ENCODE peak calls at places on chromosomes 12 and 14, in ten cellular contexts. R, C, L, Z, V, A, M, P, F and Y are unnamed samples.

GRCh38 chr12:1872448-1872847 is 46.0 kb downstream of the CACNA2D4 start:
- DNase-seq in R (no peak), C (no peak), L (no peak), Z (no peak), V (no peak), A (no peak), M (no peak), P (no peak), F (no peak), Y (no peak)

GRCh38 chr12:22459872-22460490 is 84.4 kb downstream of the C2CD5 start:
- DNase-seq in R (peak), C (no peak), L (no peak), Z (peak), V (no peak), A (no peak), M (peak), P (no peak), F (peak), Y (no peak)

GRCh38 chr12:128791395-128792322 is 32.1 kb downstream of the SLC15A4 start:
- DNase-seq in R (no peak), C (no peak), L (peak), Z (peak), V (peak), A (no peak), M (no peak), P (no peak), F (no peak), Y (no peak)

GRCh38 chr14:101101456-101102056 is 198.0 kb upstream of the RTL1 start:
- DNase-seq in R (no peak), C (no peak), L (no peak), Z (no peak), V (peak), A (no peak), M (no peak), P (no peak), F (no peak), Y (no peak)

GRCh38 chr14:102898298-102898697 is 24.2 kb upstream of the AMN start:
- DNase-seq in R (no peak), C (no peak), L (no peak), Z (no peak), V (no peak), A (no peak), M (no peak), P (no peak), F (no peak), Y (no peak)

GRCh38 chr12:50555471-50555885 is 50.7 kb downstream of the DIP2B start:
- DNase-seq in R (no peak), C (no peak), L (no peak), Z (no peak), V (no peak), A (no peak), M (no peak), P (no peak), F (no peak), Y (no peak)

GRCh38 chr14:60220084-60220483 is 28.9 kb upstream of the PPM1A start:
- DNase-seq in R (no peak), C (no peak), L (no peak), Z (no peak), V (no peak), A (no peak), M (no peak), P (no peak), F (no peak), Y (no peak)

GRCh38 chr14:26068060-26068459 is 529.8 kb downstream of the NOVA1 start:
- DNase-seq in R (no peak), C (no peak), L (no peak), Z (no peak), V (no peak), A (no peak), M (no peak), P (no peak), F (no peak), Y (no peak)

GRCh38 chr12:13194462-13195110 is 1.9 kb upstream of the EMP1 start:
- DNase-seq in R (no peak), C (no peak), L (no peak), Z (no peak), V (no peak), A (no peak), M (no peak), P (peak), F (no peak), Y (no peak)

GRCh38 chr12:14111230-14111865 is 129.9 kb upstream of the GRIN2B start:
- DNase-seq in R (peak), C (no peak), L (no peak), Z (no peak), V (no peak), A (no peak), M (peak), P (no peak), F (peak), Y (no peak)

GRCh38 chr12:34275129-34275528 is 252.8 kb downstream of the ALG10 start:
- DNase-seq in R (no peak), C (no peak), L (no peak), Z (no peak), V (no peak), A (no peak), M (no peak), P (no peak), F (no peak), Y (no peak)

GRCh38 chr12:64612843-64613242 is 2.5 kb downstream of the RASSF3 start:
- DNase-seq in R (no peak), C (no peak), L (no peak), Z (no peak), V (no peak), A (no peak), M (no peak), P (no peak), F (no peak), Y (no peak)

GRCh38 chr12:126480396-126480795 is 1415.2 kb downstream of the AACS start:
- DNase-seq in R (no peak), C (no peak), L (no peak), Z (no peak), V (no peak), A (no peak), M (no peak), P (no peak), F (no peak), Y (no peak)

GRCh38 chr12:75489613-75490210 is 9.2 kb downstream of the GLIPR1 start:
- DNase-seq in R (peak), C (no peak), L (no peak), Z (peak), V (no peak), A (no peak), M (no peak), P (no peak), F (no peak), Y (no peak)

GRCh38 chr12:46657416-46658411 is 168.1 kb downstream of the SLC38A4 start:
- DNase-seq in R (no peak), C (no peak), L (no peak), Z (peak), V (no peak), A (no peak), M (no peak), P (no peak), F (no peak), Y (no peak)

GRCh38 chr14:73977896-73978295 is 27.8 kb downstream of the COQ6 start:
- DNase-seq in R (no peak), C (no peak), L (no peak), Z (peak), V (no peak), A (no peak), M (no peak), P (no peak), F (no peak), Y (no peak)

GRCh38 chr14:21652209-21652808 is 1.3 kb upstream of the OR4E2 start:
- DNase-seq in R (no peak), C (no peak), L (peak), Z (no peak), V (no peak), A (no peak), M (no peak), P (no peak), F (no peak), Y (no peak)

GRCh38 chr12:70045036-70045435 is 198.2 kb upstream of the CNOT2 start:
- DNase-seq in R (no peak), C (no peak), L (no peak), Z (peak), V (no peak), A (no peak), M (no peak), P (peak), F (no peak), Y (peak)

GRCh38 chr14:84825481-84825880 is 704.5 kb upstream of the FLRT2 start:
- DNase-seq in R (no peak), C (no peak), L (no peak), Z (peak), V (no peak), A (no peak), M (no peak), P (no peak), F (no peak), Y (no peak)

GRCh38 chr14:24334431-24335271 is at the start of gene ADCY4:
- DNase-seq in R (no peak), C (no peak), L (no peak), Z (no peak), V (no peak), A (no peak), M (no peak), P (no peak), F (no peak), Y (peak)

GRCh38 chr14:91607322-91608047 is 97.4 kb upstream of the PPP4R3A start:
- DNase-seq in R (no peak), C (no peak), L (no peak), Z (no peak), V (no peak), A (no peak), M (no peak), P (no peak), F (no peak), Y (no peak)

GRCh38 chr14:60090864-60091519 is 731 bp upstream of the PCNX4 start:
- DNase-seq in R (peak), C (peak), L (peak), Z (peak), V (peak), A (peak), M (no peak), P (peak), F (peak), Y (peak)

GRCh38 chr14:61470261-61470953 is 149.0 kb downstream of the PRKCH start:
- DNase-seq in R (no peak), C (no peak), L (no peak), Z (peak), V (no peak), A (no peak), M (no peak), P (no peak), F (no peak), Y (peak)

GRCh38 chr14:104784846-104785707 is 10.5 kb downstream of the AKT1 start:
- DNase-seq in R (no peak), C (no peak), L (no peak), Z (no peak), V (no peak), A (no peak), M (no peak), P (no peak), F (no peak), Y (no peak)

GRCh38 chr12:98587084-98587483 is 6.4 kb upstream of the SLC25A3 start:
- DNase-seq in R (no peak), C (no peak), L (no peak), Z (no peak), V (no peak), A (no peak), M (no peak), P (no peak), F (no peak), Y (no peak)

GRCh38 chr14:85573406-85573805 is 43.5 kb downstream of the FLRT2 start:
- DNase-seq in R (no peak), C (no peak), L (no peak), Z (no peak), V (no peak), A (peak), M (no peak), P (no peak), F (no peak), Y (no peak)

GRCh38 chr12:94152292-94153083 is 4.1 kb downstream of the PLXNC1 start:
- DNase-seq in R (no peak), C (no peak), L (no peak), Z (no peak), V (no peak), A (no peak), M (peak), P (no peak), F (no peak), Y (no peak)

GRCh38 chr12:93790472-93791152 is 113.4 kb downstream of the CRADD start:
- DNase-seq in R (no peak), C (no peak), L (no peak), Z (peak), V (no peak), A (no peak), M (no peak), P (no peak), F (peak), Y (no peak)

GRCh38 chr12:4214912-4215861 is 58.4 kb upstream of the CCND2 start:
- DNase-seq in R (no peak), C (no peak), L (peak), Z (no peak), V (peak), A (peak), M (no peak), P (peak), F (no peak), Y (peak)

GRCh38 chr12:47085815-47086252 is 6.1 kb upstream of the AMIGO2 start:
- DNase-seq in R (no peak), C (no peak), L (peak), Z (peak), V (no peak), A (no peak), M (peak), P (no peak), F (no peak), Y (no peak)

GRCh38 chr14:32998433-32998832 is 59.8 kb downstream of the NPAS3 start:
- DNase-seq in R (no peak), C (no peak), L (no peak), Z (peak), V (no peak), A (no peak), M (no peak), P (no peak), F (no peak), Y (no peak)

GRCh38 chr12:66552753-66553152 is 126.1 kb downstream of the GRIP1 start:
- DNase-seq in R (no peak), C (no peak), L (no peak), Z (no peak), V (no peak), A (no peak), M (no peak), P (no peak), F (no peak), Y (no peak)

GRCh38 chr12:66549050-66549389 is 129.9 kb downstream of the GRIP1 start:
- DNase-seq in R (no peak), C (no peak), L (no peak), Z (no peak), V (no peak), A (no peak), M (no peak), P (no peak), F (no peak), Y (no peak)

GRCh38 chr12:66550626-66551025 is 128.2 kb downstream of the GRIP1 start:
- DNase-seq in R (no peak), C (no peak), L (no peak), Z (no peak), V (no peak), A (no peak), M (no peak), P (no peak), F (no peak), Y (no peak)

GRCh38 chr12:66548338-66549049 is 130.4 kb downstream of the GRIP1 start:
- DNase-seq in R (no peak), C (no peak), L (no peak), Z (no peak), V (no peak), A (no peak), M (no peak), P (no peak), F (no peak), Y (no peak)
- TF ChIP-seq CTCF in R (peak), C (peak), L (no peak), Z (no peak), V (no peak), A (no peak), M (no peak), P (no peak), F (no peak), Y (no peak)

DNA sequence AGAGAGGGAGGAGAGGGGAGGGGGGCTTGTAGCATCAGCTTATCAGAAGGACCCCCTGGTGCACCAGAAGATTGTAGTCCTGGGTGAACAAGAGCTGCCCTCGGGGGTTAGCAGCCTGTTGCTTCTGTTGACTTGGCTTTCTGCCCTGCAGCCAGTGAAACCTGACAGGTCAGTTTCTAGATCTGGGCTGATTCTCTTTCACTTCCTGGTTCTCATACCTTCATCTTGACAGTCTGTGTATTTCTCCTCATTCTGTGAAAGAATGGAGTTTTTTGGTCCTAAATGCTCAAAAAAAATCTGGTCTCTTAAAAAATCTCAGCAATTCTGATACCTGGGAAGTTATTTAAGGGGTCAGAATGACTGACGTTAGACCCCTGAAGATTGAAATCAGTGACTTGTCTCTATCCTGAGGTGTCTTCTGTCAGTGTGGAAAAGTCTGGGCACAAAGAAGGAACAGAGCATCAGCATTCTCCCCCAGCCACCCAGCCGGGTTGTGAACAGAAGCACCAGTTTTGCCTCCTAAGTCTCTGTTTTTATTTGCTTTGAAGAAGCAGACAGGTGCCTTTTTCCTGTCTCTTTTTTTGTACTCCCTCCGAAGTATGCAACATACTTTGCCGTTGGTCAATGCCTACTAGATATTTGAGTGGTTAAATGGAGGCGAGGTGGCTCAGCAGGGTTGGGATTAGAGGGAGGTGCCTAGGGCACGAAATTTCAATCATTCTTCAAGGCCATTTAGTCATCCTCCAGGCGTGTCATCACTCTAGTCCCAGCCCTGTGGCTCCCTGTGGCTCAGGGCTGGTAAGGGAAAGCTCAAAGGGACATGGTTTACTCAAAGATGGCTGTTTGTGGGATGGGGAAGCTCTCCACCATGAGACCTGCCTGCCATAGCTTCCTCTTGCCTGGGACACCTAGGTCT is 24.0 kb downstream of the TTC9 start:
- DNase-seq in R (peak), C (no peak), L (peak), Z (no peak), V (no peak), A (no peak), M (no peak), P (no peak), F (peak), Y (no peak)
- H3K27ac ChIP-seq in R (peak), C (peak), L (peak), Z (no peak), V (no peak), A (no peak), M (no peak), P (no peak), F (peak), Y (no peak)

GRCh38 chr12:6535697-6535946 is 1.3 kb downstream of the GAPDH start:
- DNase-seq in R (no peak), C (no peak), L (no peak), Z (no peak), V (no peak), A (no peak), M (no peak), P (no peak), F (no peak), Y (no peak)

GRCh38 chr12:6533653-6534157 is 612 bp upstream of the GAPDH start:
- DNase-seq in R (peak), C (no peak), L (peak), Z (peak), V (peak), A (no peak), M (peak), P (peak), F (peak), Y (peak)

GRCh38 chr12:6534914-6535696 is 788 bp downstream of the GAPDH start:
- DNase-seq in R (no peak), C (no peak), L (peak), Z (peak), V (peak), A (peak), M (peak), P (peak), F (peak), Y (peak)

GRCh38 chr12:6532927-6533652 is 1.2 kb upstream of the GAPDH start:
- DNase-seq in R (no peak), C (no peak), L (peak), Z (peak), V (peak), A (no peak), M (peak), P (peak), F (peak), Y (peak)

GRCh38 chr12:6534158-6534913 is at the start of gene GAPDH:
- DNase-seq in R (peak), C (peak), L (peak), Z (peak), V (peak), A (peak), M (peak), P (peak), F (peak), Y (peak)
- TF ChIP-seq POLR2A in R (peak), C (peak), L (peak), Z (peak), V (peak), A (peak), M (peak), P (peak), F (peak), Y (no peak)

GRCh38 chr12:49282302-49282701 is 12.6 kb upstream of the PRPH start:
- DNase-seq in R (no peak), C (no peak), L (no peak), Z (no peak), V (no peak), A (no peak), M (no peak), P (no peak), F (no peak), Y (no peak)
- TF ChIP-seq CTCF in R (no peak), C (no peak), L (no peak), Z (no peak), V (no peak), A (no peak), M (no peak), P (no peak), F (no peak), Y (no peak)

GRCh38 chr12:25384038-25384953 is 133.6 kb upstream of the KRAS start:
- DNase-seq in R (no peak), C (no peak), L (peak), Z (peak), V (no peak), A (no peak), M (peak), P (no peak), F (no peak), Y (no peak)
- H3K27ac ChIP-seq in R (no peak), C (peak), L (peak), Z (peak), V (peak), A (peak), M (no peak), P (peak), F (peak), Y (peak)

DNA sequence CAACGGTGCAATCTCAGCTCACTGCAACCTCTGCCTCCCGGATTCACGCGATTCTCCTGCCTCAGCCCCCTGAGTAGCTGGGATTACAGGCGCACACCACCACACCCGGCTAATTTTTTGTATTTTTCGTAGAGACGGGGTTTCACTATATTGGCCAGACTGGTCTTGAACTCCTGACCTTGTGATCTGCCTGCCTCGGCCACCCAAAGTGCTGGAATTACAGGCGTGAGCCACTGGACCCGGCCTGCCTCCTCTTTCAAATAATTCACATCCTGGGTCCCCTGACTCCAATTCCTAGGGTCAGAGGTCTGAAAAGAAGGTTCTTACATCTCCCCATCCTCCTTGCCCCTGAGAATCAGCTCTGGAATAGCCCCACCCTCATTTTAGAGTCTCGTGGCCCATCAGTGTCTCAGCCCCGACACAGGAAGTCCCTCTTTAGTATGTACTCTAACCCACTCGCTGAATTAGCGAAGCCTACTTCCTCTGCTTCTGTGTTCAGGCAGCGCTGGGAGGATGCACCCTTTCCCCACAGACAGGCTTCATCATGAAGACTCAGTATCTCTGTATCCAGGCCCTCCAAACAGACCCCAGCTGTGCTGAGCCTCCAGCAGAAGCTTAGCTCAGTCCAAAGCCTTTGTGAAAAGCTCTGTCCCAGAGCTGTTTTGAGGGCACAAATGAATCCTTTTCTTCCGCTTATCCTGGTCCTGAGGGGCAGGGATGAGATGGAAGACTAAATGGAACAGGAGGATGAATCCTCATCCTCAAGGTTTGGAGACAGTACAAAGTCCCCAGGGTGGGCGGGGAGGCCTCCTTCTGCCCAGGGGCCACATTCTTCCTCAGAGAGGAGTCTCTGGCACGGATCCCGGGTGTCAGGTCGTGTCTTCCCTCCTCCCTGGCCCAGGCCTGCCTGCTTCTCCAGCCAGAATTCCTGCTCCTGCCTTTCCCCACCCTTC is 3.5 kb downstream of the LPAR5 start:
- DNase-seq in R (no peak), C (no peak), L (peak), Z (no peak), V (no peak), A (no peak), M (no peak), P (no peak), F (no peak), Y (no peak)
- TF ChIP-seq POLR2A in R (no peak), C (no peak), L (peak), Z (no peak), V (no peak), A (peak), M (no peak), P (no peak), F (no peak), Y (no peak)